ENCODE peak calls at places on chromosomes 7 and 10, in nine cellular contexts. Z, Q, Y, E, M, F, P, S and C are unnamed samples.

GRCh38 chr7:103425177-103425576 is 20.8 kb downstream of the SLC26A5 start:
- DNase-seq in M (no peak), P (no peak), Z (no peak), E (no peak), Y (no peak), S (no peak), F (no peak), Q (no peak), C (no peak)

GRCh38 chr10:98611432-98611831 is 164.7 kb upstream of the HPS1 start:
- DNase-seq in Y (no peak), Z (no peak), S (no peak), P (no peak), F (no peak), M (no peak), E (no peak), Q (no peak), C (no peak)

GRCh38 chr10:17617031-17617911 is at the start of gene HACD1:
- DNase-seq in S (peak; percentile 4), Q (peak; percentile 80), F (peak; percentile 46), P (peak; percentile 9), Z (peak; percentile 74), M (peak; percentile 75), Y (peak; percentile 98), E (peak; percentile 79), C (peak; percentile 86)

GRCh38 chr7:119703895-119704294 is 569.1 kb upstream of the KCND2 start:
- DNase-seq in Z (no peak), P (no peak), M (no peak), S (no peak), Y (no peak), E (no peak), F (no peak), Q (no peak), C (no peak)

GRCh38 chr7:45036801-45037200 is 36.8 kb downstream of the CCM2 start:
- DNase-seq in Y (no peak), E (no peak), P (no peak), Q (no peak), Z (no peak), F (no peak), S (no peak), M (no peak), C (no peak)

GRCh38 chr7:100483101-100483727 is 513 bp upstream of the NYAP1 start:
- DNase-seq in Q (no peak), E (no peak), P (peak; percentile 42), F (peak; percentile 39), S (no peak), M (peak; percentile 16), Y (peak; percentile 99), Z (peak; percentile 74), C (peak; percentile 95)

GRCh38 chr7:13724631-13725566 is 264.6 kb downstream of the ETV1 start:
- DNase-seq in S (no peak), Y (no peak), P (no peak), E (no peak), Q (no peak), M (no peak), Z (no peak), F (no peak), C (no peak)

GRCh38 chr7:84722086-84722485 is 464.8 kb downstream of the SEMA3D start:
- DNase-seq in M (peak; percentile 65), F (no peak), P (no peak), E (no peak), Q (no peak), Z (no peak), Y (no peak), S (no peak), C (no peak)

GRCh38 chr7:14850039-14850438 is 52.5 kb downstream of the DGKB start:
- DNase-seq in Z (no peak), Y (no peak), F (no peak), S (no peak), E (no peak), M (peak; percentile 20), P (no peak), Q (no peak), C (no peak)

GRCh38 chr7:127844707-127845331 is 186.4 kb downstream of the LRRC4 start:
- DNase-seq in F (no peak), Y (no peak), S (no peak), Z (peak; percentile 40), M (peak; percentile 61), E (peak; percentile 26), Q (no peak), P (peak; percentile 30), C (no peak)

GRCh38 chr7:2196381-2197378 is 36.1 kb downstream of the MAD1L1 start:
- DNase-seq in Q (no peak), Y (no peak), M (no peak), S (no peak), E (no peak), Z (no peak), F (no peak), P (no peak), C (no peak)

GRCh38 chr10:31112961-31113360 is 81.3 kb upstream of the ZNF438 start:
- DNase-seq in F (no peak), M (peak; percentile 40), P (no peak), Q (peak; percentile 20), E (no peak), Z (no peak), Y (no peak), S (no peak), C (no peak)

DNA sequence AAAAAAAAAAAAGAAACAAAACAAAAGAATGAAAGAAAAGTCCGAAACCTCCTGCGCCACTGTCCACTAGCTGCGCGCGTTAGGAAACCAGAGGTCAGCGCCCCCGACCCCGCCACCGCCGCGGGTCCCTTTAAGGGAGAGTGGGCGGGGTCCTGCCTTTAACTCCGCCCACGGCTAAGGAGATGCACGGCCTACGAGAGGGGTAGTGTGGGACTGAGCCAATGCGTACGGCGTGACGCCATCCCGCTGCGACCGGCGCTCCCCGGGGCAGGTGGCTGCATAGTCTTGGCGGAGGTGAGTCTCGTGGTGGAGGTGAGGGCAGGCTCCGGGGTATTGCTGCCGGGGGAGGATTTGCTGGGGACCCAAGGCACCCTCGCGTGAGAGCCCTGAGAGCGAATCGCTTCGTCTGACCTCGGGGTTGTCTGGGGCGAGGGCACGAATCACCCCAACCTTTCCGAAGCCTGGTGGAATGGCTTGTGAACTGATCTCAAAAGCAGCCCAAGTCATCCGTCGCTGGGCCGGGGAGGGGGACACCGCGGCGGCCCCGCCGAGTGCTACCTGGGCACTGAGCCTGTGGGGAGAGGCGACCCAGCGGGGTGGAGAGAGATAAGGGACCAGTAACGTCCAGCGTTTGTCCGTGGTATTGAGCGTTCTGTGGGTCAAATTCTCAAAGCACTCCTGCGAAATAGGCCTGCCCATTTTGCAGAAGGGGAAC is at the start of gene MRPS17:
- DNase-seq in E (peak; percentile 87), F (peak; percentile 95), S (peak; percentile 62), Q (peak; percentile 93), P (peak; percentile 79), Y (peak; percentile 99), Z (peak; percentile 91), M (peak; percentile 79), C (peak; percentile 98)
- H3K27ac ChIP-seq in E (peak within 1 kb of the TSS; percentile 75), F (peak within 1 kb of the TSS; percentile 52), S (peak within 1 kb of the TSS; percentile 53), Q (peak within 1 kb of the TSS; percentile 71), P (peak within 1 kb of the TSS; percentile 91), Y (peak within 1 kb of the TSS; percentile 35), Z (peak within 1 kb of the TSS; percentile 84), M (peak within 1 kb of the TSS; percentile 10), C (peak within 1 kb of the TSS; percentile 82)

DNA sequence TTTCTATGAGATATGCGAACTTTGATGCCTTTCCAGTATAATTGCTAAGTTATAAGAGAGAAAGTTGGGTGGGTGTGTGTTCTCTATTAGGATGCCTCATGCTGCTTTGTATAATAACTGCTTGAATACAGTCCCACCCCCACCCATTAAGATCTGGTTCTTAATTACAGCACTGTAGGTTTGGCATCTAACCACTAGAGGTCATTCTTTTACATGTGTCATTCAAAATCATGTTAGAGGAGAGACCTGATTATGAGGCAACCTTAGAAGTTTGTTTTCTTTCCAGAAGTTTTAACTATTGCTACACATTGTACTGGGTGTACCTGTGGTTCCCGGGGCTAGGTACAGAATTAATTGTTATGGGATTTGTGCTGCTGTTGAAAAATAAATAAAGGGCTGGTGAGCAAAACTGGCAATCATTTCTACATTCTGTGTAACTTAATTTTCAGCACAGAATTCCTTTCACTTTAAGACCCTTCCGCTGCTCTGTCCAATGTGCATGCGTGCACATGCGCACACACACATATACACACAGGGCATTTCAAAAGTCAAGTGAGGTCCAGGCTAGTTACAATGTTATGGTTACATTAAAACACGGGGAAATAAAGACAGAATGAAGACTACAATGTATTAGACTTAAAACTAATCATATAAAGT is 1156.3 kb downstream of the SORCS3 start:
- DNase-seq in P (no peak), M (no peak), Q (no peak), S (no peak), Z (no peak), E (peak; percentile 48), Y (peak; percentile 48), F (no peak), C (no peak)
- TF ChIP-seq CTCF in P (peak; percentile 52), M (no peak), Q (peak; percentile 21), S (no peak), Z (peak; percentile 59), E (peak; percentile 53), Y (peak; percentile 39), F (peak; percentile 55), C (peak; percentile 26)

GRCh38 chr10:28676968-28677888 is at the start of gene BAMBI:
- DNase-seq in Y (peak; percentile 95), P (peak; percentile 79), Q (peak; percentile 87), E (peak; percentile 89), Z (peak; percentile 93), M (peak; percentile 89), S (peak; percentile 45), F (peak; percentile 43), C (peak; percentile 97)
- H3K27ac ChIP-seq in Y (peak within 1 kb of the TSS; percentile 92), P (peak within 1 kb of the TSS; percentile 83), Q (peak within 1 kb of the TSS; percentile 80), E (peak within 1 kb of the TSS; percentile 44), Z (peak within 1 kb of the TSS; percentile 89), M (peak within 1 kb of the TSS; percentile 44), S (peak within 1 kb of the TSS; percentile 71), F (no peak within 1 kb of the TSS), C (peak within 1 kb of the TSS; percentile 76)

GRCh38 chr7:158774916-158775315 is 54.4 kb downstream of the ESYT2 start:
- DNase-seq in S (no peak), E (no peak), Y (no peak), Z (no peak), M (peak; percentile 39), F (no peak), P (no peak), Q (no peak), C (no peak)

GRCh38 chr7:158771213-158771817 is 58.0 kb downstream of the ESYT2 start:
- DNase-seq in Z (no peak), S (no peak), Y (no peak), Q (no peak), P (no peak), M (no peak), E (no peak), F (no peak), C (no peak)

GRCh38 chr7:158776474-158776873 is 52.8 kb downstream of the ESYT2 start:
- DNase-seq in S (no peak), E (no peak), Y (no peak), P (no peak), Q (no peak), F (no peak), Z (no peak), M (no peak), C (no peak)

GRCh38 chr7:158777793-158778192 is 51.5 kb downstream of the ESYT2 start:
- DNase-seq in Q (no peak), Y (no peak), P (no peak), S (no peak), E (no peak), Z (no peak), M (no peak), F (no peak), C (no peak)

DNA sequence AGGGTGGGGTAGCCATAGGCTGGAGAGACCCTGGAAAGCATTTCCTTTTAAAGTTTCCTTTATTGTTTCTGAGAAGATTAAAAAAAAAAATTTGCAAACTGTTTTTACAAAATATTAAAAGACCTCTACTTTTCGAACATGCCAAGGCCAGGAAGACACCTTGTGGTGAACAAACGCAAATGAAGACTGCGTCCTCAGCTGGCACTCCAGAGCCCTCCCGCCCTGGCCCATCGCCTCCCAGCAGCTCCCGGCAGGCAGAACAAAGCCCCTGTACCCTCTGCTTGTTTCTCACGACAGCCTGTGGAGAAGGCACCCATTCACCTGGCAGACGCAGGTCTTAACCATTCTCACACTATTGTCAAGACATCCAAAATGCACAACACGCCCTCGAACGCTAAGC is 56.4 kb downstream of the ESYT2 start:
- DNase-seq in P (no peak), E (no peak), Z (no peak), M (no peak), Q (no peak), S (no peak), F (no peak), Y (no peak), C (no peak)
- TF ChIP-seq CTCF in P (no peak), E (no peak), Z (no peak), M (no peak), Q (no peak), S (no peak), F (peak; percentile 37), Y (no peak), C (no peak)